ENCODE peak calls at places on chromosomes 4 and X, in six cellular contexts. I, K, B, C, P and V are unnamed samples.

GRCh38 chr4:8461616-8462015 is 21.0 kb downstream of the TRMT44 start:
- DNase-seq in I (no peak), K (no peak), B (no peak), C (no peak), P (no peak), V (no peak)

GRCh38 chr4:40307627-40308497 is 27.3 kb upstream of the CHRNA9 start:
- DNase-seq in I (no peak), K (no peak), B (no peak), C (no peak), P (no peak), V (peak; percentile 96)

GRCh38 chr4:23979534-23979933 is 89.7 kb upstream of the PPARGC1A start:
- DNase-seq in I (no peak), K (no peak), B (no peak), C (no peak), P (no peak), V (no peak)

GRCh38 chr4:150348079-150348478 is 233.9 kb upstream of the MAB21L2 start:
- DNase-seq in I (no peak), K (no peak), B (peak; percentile 78), C (peak; percentile 64), P (no peak), V (no peak)

GRCh38 chr4:8085491-8086479 is 72.8 kb downstream of the ABLIM2 start:
- DNase-seq in I (no peak), K (no peak), B (no peak), C (no peak), P (no peak), V (no peak)

GRCh38 chr4:158020734-158021346 is 152.0 kb downstream of the GASK1B start:
- DNase-seq in I (no peak), K (no peak), B (peak; percentile 98), C (peak; percentile 82), P (no peak), V (no peak)

GRCh38 chr4:140163029-140163810 is 9.2 kb upstream of the MAML3 start:
- DNase-seq in I (no peak), K (no peak), B (peak; percentile 75), C (peak; percentile 65), P (no peak), V (no peak)

GRCh38 chrX:68832101-68832416 is 3.2 kb downstream of the EFNB1 start:
- DNase-seq in I (peak; percentile 79), K (peak; percentile 58), B (peak; percentile 80), C (peak; percentile 46), P (peak; percentile 28), V (no peak)

GRCh38 chr4:86055898-86056297 is 304.0 kb downstream of the MAPK10 start:
- DNase-seq in I (no peak), K (no peak), B (peak; percentile 45), C (no peak), P (peak; percentile 46), V (no peak)

GRCh38 chr4:185933078-185933581 is 121.1 kb upstream of the SORBS2 start:
- DNase-seq in I (no peak), K (no peak), B (peak; percentile 87), C (peak; percentile 85), P (no peak), V (peak; percentile 85)

GRCh38 chrX:67544871-67545771 is 1.3 kb downstream of the AR start:
- DNase-seq in I (peak; percentile 78), K (peak; percentile 15), B (peak; percentile 42), C (peak; percentile 36), P (peak; percentile 38), V (no peak)

GRCh38 chrX:44580466-44580865 is 37.8 kb upstream of the FUNDC1 start:
- DNase-seq in I (no peak), K (no peak), B (peak; percentile 73), C (peak; percentile 17), P (no peak), V (no peak)

GRCh38 chr4:15427126-15427525 is 707 bp upstream of the C1QTNF7 start:
- DNase-seq in I (no peak), K (no peak), B (peak; percentile 19), C (no peak), P (no peak), V (no peak)

GRCh38 chr4:94548571-94548970 is 96.8 kb downstream of the PDLIM5 start:
- DNase-seq in I (no peak), K (no peak), B (peak; percentile 96), C (no peak), P (peak; percentile 67), V (no peak)

GRCh38 chrX:10450959-10451355 is 169.4 kb downstream of the MID1 start:
- DNase-seq in I (no peak), K (no peak), B (no peak), C (no peak), P (no peak), V (no peak)

GRCh38 chr4:176261481-176261880 is 7.5 kb downstream of the ASB5 start:
- DNase-seq in I (no peak), K (no peak), B (no peak), C (peak; percentile 89), P (no peak), V (no peak)

GRCh38 chrX:40153335-40154221 is 55.8 kb upstream of the BCOR start:
- DNase-seq in I (peak; percentile 82), K (peak; percentile 76), B (no peak), C (no peak), P (no peak), V (peak; percentile 67)

GRCh38 chrX:118724775-118725174 is 2.6 kb upstream of the IL13RA1 start:
- DNase-seq in I (no peak), K (no peak), B (peak; percentile 42), C (no peak), P (no peak), V (no peak)

GRCh38 chrX:70132877-70133302 is 357 bp upstream of the IGBP1 start:
- DNase-seq in I (no peak), K (no peak), B (peak; percentile 7), C (no peak), P (no peak), V (no peak)

GRCh38 chr4:183220246-183220645 is 99.8 kb downstream of the CLDN22 start:
- DNase-seq in I (no peak), K (no peak), B (no peak), C (no peak), P (no peak), V (no peak)

GRCh38 chrX:24293412-24293811 is 20.5 kb downstream of the SUPT20HL2 start:
- DNase-seq in I (no peak), K (no peak), B (no peak), C (no peak), P (no peak), V (no peak)

GRCh38 chr4:163542275-163542674 is 47.8 kb downstream of the TMA16 start:
- DNase-seq in I (no peak), K (no peak), B (peak; percentile 80), C (peak; percentile 23), P (no peak), V (no peak)

GRCh38 chr4:154399259-154399974 is 92.2 kb downstream of the DCHS2 start:
- DNase-seq in I (no peak), K (no peak), B (no peak), C (peak; percentile 31), P (peak; percentile 14), V (no peak)
- H3K4me3 ChIP-seq in I (no peak overlapping the region), K (peak overlapping the region; percentile 43), B (no peak overlapping the region), C (peak overlapping the region; percentile 25), P (no peak overlapping the region), V (no peak overlapping the region)

GRCh38 chr4:64271601-64272081 is 137.6 kb downstream of the TECRL start:
- DNase-seq in I (peak; percentile 32), K (no peak), B (peak; percentile 0), C (no peak), P (no peak), V (no peak)
- H3K4me3 ChIP-seq in I (no peak overlapping the region), K (no peak overlapping the region), B (no peak overlapping the region), C (no peak overlapping the region), P (no peak overlapping the region), V (no peak overlapping the region)

DNA sequence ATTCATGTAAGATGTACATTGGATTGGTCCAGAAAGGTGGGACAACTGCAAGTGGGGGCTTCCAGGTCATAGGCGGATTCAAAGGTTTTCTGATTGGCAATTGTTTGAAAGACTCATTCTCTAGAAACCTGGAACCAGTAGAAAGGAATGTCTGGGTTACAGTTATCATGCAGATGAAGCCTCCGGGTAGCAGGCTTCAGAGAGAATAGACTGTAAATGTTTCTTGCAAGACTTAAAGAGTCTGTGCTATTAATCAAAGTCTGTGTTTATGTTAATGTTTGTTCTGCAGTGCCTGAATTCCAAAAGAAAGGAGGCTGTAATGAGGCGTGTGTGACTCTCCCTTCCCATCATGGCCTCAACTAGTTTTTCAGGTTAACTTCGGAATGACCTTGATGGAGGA is 43.9 kb upstream of the GC start:
- DNase-seq in I (no peak), K (no peak), B (no peak), C (no peak), P (peak; percentile 89), V (no peak)
- H3K4me3 ChIP-seq in I (no peak overlapping the region), K (no peak overlapping the region), B (no peak overlapping the region), C (no peak overlapping the region), P (no peak overlapping the region), V (no peak overlapping the region)

GRCh38 chr4:138175337-138175794 is 66.8 kb downstream of the SLC7A11 start:
- DNase-seq in I (no peak), K (no peak), B (peak; percentile 49), C (no peak), P (no peak), V (no peak)
- H3K4me3 ChIP-seq in I (no peak overlapping the region), K (no peak overlapping the region), B (no peak overlapping the region), C (no peak overlapping the region), P (no peak overlapping the region), V (no peak overlapping the region)

GRCh38 chr4:174590336-174590735 is 68.0 kb upstream of the HPGD start:
- DNase-seq in I (no peak), K (no peak), B (no peak), C (no peak), P (peak; percentile 80), V (no peak)

GRCh38 chr4:174595141-174595929 is 73.0 kb upstream of the HPGD start:
- DNase-seq in I (no peak), K (no peak), B (no peak), C (no peak), P (no peak), V (no peak)

GRCh38 chr4:174592985-174593335 is 70.7 kb upstream of the HPGD start:
- DNase-seq in I (no peak), K (no peak), B (peak; percentile 57), C (peak; percentile 55), P (no peak), V (no peak)

GRCh38 chr4:174592256-174592984 is 70.1 kb upstream of the HPGD start:
- DNase-seq in I (no peak), K (no peak), B (no peak), C (no peak), P (no peak), V (no peak)

DNA sequence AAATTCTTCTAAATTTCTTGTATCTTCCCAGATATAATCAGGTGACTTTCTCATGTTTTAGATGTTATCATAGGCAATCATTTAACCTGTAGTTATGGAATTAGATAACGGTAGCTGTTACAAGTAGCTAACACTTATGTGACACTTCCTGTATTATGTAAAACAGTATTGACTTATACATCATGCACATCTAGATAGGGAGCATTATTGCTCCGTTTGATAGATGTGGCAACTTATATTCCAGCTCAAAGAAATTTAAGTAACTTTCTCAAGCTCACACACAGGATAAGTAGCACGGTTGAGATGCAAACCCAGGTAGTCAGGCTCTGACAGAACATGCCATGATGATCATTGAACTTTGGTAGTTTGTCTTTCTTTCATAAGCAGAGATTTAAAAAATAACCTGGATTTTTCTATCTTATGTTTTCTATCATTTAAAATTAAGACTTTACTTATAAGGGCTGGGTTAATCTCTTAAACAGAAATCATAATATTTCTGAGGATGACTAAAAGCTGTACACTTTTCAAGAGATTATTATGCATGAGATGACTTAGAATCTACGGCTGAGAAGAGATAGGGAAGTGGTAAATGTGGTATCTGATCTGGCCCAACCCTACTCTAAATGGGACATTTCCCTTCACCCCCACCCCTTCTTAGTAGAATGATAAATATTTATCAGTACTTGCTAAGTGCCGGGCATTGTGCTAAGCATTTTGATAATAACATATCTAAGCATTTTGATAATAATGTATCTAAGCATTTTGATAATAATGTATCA is 69.1 kb upstream of the HPGD start:
- DNase-seq in I (no peak), K (no peak), B (no peak), C (no peak), P (no peak), V (peak; percentile 54)
- H3K4me3 ChIP-seq in I (no peak overlapping the region), K (no peak overlapping the region), B (no peak overlapping the region), C (no peak overlapping the region), P (no peak overlapping the region), V (no peak overlapping the region)